ENCODE peak calls at places on chromosome 4, in ten cellular contexts. N is GM23338; M is cardiac muscle cell; O is heart right ventricle; Z is transverse colon; J is lower lobe of right lung; P is testis; K is GM23248; T is aorta; R is naive thymus-derived CD4-positive, alpha-beta T cell. D is an unnamed sample.

GRCh38 chr4:176193898-176194297 is 1.5 kb downstream of the SPATA4 start:
- DNase-seq in N (no peak), M (peak; percentile 21), O (no peak), Z (no peak), J (no peak), P (no peak), K (peak; percentile 96), T (no peak), R (peak; percentile 27), D (no peak)

GRCh38 chr4:35325908-35326453 is 918.3 kb downstream of the ARAP2 start:
- DNase-seq in N (no peak), M (no peak), O (no peak), Z (no peak), J (no peak), P (no peak), K (no peak), T (no peak), R (no peak), D (no peak)

GRCh38 chr4:101346312-101346561 is 1.1 kb downstream of the PPP3CA start:
- DNase-seq in N (no peak), M (no peak), O (peak; percentile 52), Z (no peak), J (no peak), P (peak; percentile 58), K (no peak), T (peak; percentile 71), R (peak; percentile 32), D (no peak)

GRCh38 chr4:185711764-185712163 is 100.2 kb downstream of the SORBS2 start:
- DNase-seq in N (no peak), M (peak; percentile 43), O (no peak), Z (no peak), J (no peak), P (no peak), K (no peak), T (no peak), R (no peak), D (no peak)

GRCh38 chr4:37463457-37463856 is 218.9 kb downstream of the NWD2 start:
- DNase-seq in N (peak; percentile 60), M (no peak), O (no peak), Z (peak; percentile 54), J (no peak), P (no peak), K (no peak), T (no peak), R (no peak), D (no peak)

GRCh38 chr4:164288578-164288977 is 465.4 kb upstream of the SMIM31 start:
- DNase-seq in N (no peak), M (no peak), O (no peak), Z (no peak), J (no peak), P (no peak), K (no peak), T (no peak), R (no peak), D (no peak)

GRCh38 chr4:21830272-21830671 is 118.3 kb downstream of the KCNIP4 start:
- DNase-seq in N (no peak), M (no peak), O (no peak), Z (no peak), J (no peak), P (no peak), K (no peak), T (no peak), R (no peak), D (no peak)

GRCh38 chr4:13656569-13656988 is 29.1 kb upstream of the BOD1L1 start:
- DNase-seq in N (peak; percentile 63), M (peak; percentile 83), O (peak; percentile 41), Z (peak; percentile 54), J (peak; percentile 77), P (peak; percentile 81), K (peak; percentile 88), T (peak; percentile 65), R (peak; percentile 66), D (peak; percentile 72)

GRCh38 chr4:118869808-118870342 is 18.8 kb upstream of the SYNPO2 start:
- DNase-seq in N (peak; percentile 17), M (peak; percentile 23), O (peak; percentile 25), Z (no peak), J (no peak), P (no peak), K (peak; percentile 72), T (no peak), R (no peak), D (no peak)

GRCh38 chr4:5381981-5382441 is 326.3 kb downstream of the EVC2 start:
- DNase-seq in N (no peak), M (no peak), O (no peak), Z (no peak), J (no peak), P (no peak), K (peak; percentile 56), T (no peak), R (no peak), D (no peak)

GRCh38 chr4:123802933-123803332 is 406.3 kb downstream of the SPRY1 start:
- DNase-seq in N (no peak), M (no peak), O (no peak), Z (no peak), J (no peak), P (no peak), K (no peak), T (no peak), R (no peak), D (no peak)

GRCh38 chr4:123807866-123808265 is 411.3 kb downstream of the SPRY1 start:
- DNase-seq in N (no peak), M (no peak), O (no peak), Z (no peak), J (no peak), P (no peak), K (no peak), T (no peak), R (no peak), D (no peak)

GRCh38 chr4:123807187-123807586 is 410.6 kb downstream of the SPRY1 start:
- DNase-seq in N (no peak), M (no peak), O (no peak), Z (no peak), J (no peak), P (no peak), K (no peak), T (no peak), R (no peak), D (no peak)

GRCh38 chr4:123804171-123804721 is 407.7 kb downstream of the SPRY1 start:
- DNase-seq in N (no peak), M (no peak), O (no peak), Z (no peak), J (no peak), P (no peak), K (no peak), T (no peak), R (no peak), D (no peak)

DNA sequence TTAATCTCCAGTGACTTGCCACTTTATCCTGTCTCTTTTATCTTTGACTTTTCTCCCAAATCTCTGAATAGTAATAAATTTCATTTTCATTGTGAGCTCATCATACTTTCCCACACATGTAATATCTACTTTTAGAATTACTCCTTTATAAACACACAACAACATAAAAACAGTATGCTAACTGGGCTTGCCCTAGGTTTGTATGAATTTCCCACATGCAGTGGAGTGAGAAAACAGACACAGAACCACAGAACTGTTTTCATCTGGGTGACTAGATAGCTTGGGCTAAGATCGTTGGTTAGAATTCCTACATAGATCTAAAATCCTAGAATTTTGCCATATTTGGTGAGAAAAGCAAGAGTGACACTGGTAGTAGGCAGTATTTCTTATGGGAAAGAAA is 409.5 kb downstream of the SPRY1 start:
- DNase-seq in N (no peak), M (no peak), O (no peak), Z (no peak), J (no peak), P (no peak), K (no peak), T (no peak), R (no peak), D (no peak)
- H3K27ac ChIP-seq in N (no peak overlapping the region), M (no peak overlapping the region), O (peak overlapping the region; percentile 48), Z (no peak overlapping the region), J (no peak overlapping the region), P (no peak overlapping the region), K (no peak overlapping the region), T (no peak overlapping the region), R (no peak overlapping the region), D (no peak overlapping the region)

GRCh38 chr4:137660211-137660610 is 127.9 kb upstream of the PCDH18 start:
- DNase-seq in N (no peak), M (no peak), O (no peak), Z (no peak), J (no peak), P (no peak), K (peak; percentile 57), T (no peak), R (no peak), D (no peak)
- H3K27ac ChIP-seq in N (no peak overlapping the region), M (no peak overlapping the region), O (no peak overlapping the region), Z (peak overlapping the region; percentile 47), J (no peak overlapping the region), P (peak overlapping the region; percentile 39), K (peak overlapping the region; percentile 78), T (peak overlapping the region; percentile 36), R (no peak overlapping the region), D (no peak overlapping the region)

GRCh38 chr4:113146876-113147358 is 97.5 kb downstream of the ANK2 start:
- DNase-seq in N (no peak), M (peak; percentile 15), O (no peak), Z (no peak), J (no peak), P (no peak), K (peak; percentile 59), T (no peak), R (no peak), D (no peak)

GRCh38 chr4:113147498-113148231 is 98.2 kb downstream of the ANK2 start:
- DNase-seq in N (no peak), M (no peak), O (no peak), Z (no peak), J (no peak), P (no peak), K (peak; percentile 14), T (no peak), R (no peak), D (no peak)

GRCh38 chr4:113142351-113142750 is 92.9 kb downstream of the ANK2 start:
- DNase-seq in N (no peak), M (no peak), O (no peak), Z (no peak), J (no peak), P (no peak), K (no peak), T (no peak), R (no peak), D (no peak)

GRCh38 chr4:113145519-113146291 is 96.3 kb downstream of the ANK2 start:
- DNase-seq in N (peak; percentile 77), M (no peak), O (peak; percentile 44), Z (no peak), J (no peak), P (no peak), K (peak; percentile 7), T (no peak), R (no peak), D (no peak)

DNA sequence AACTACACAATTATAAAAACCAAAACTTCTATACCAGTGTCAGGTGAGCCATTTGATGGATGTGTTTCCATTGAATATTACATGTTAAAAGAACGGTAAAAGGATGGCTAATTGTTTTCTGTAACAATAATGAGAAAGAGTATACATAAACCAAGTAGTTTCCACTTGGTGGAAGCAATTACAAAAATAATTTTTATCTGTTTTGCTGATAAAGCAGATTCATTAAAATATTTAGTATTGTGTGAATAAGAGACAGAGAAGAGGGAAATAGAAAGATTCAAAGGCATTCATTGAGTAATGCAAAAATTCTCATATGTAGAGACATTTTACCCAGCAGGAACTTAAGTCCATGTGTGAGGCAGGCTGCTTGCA is 95.7 kb downstream of the ANK2 start:
- DNase-seq in N (no peak), M (no peak), O (no peak), Z (no peak), J (no peak), P (no peak), K (no peak), T (no peak), R (no peak), D (no peak)
- H3K27ac ChIP-seq in N (peak overlapping the region; percentile 84), M (peak overlapping the region; percentile 91), O (peak overlapping the region; percentile 86), Z (no peak overlapping the region), J (no peak overlapping the region), P (no peak overlapping the region), K (no peak overlapping the region), T (no peak overlapping the region), R (no peak overlapping the region), D (no peak overlapping the region)

GRCh38 chr4:7753931-7754465 is 185.7 kb downstream of the AFAP1 start:
- DNase-seq in N (no peak), M (no peak), O (no peak), Z (no peak), J (no peak), P (no peak), K (no peak), T (no peak), R (no peak), D (no peak)
- H3K27ac ChIP-seq in N (no peak overlapping the region), M (no peak overlapping the region), O (no peak overlapping the region), Z (no peak overlapping the region), J (no peak overlapping the region), P (no peak overlapping the region), K (no peak overlapping the region), T (no peak overlapping the region), R (no peak overlapping the region), D (no peak overlapping the region)